ENCODE peak calls at places on chromosomes 1 and 21, in eight cellular contexts. Y is GM13977; T is cerebellar cortex; M is foreskin fibroblast; G is activated CD8-positive, alpha-beta memory T cell treated with anti-CD3 and anti-CD28 coated beads for 24 hours; Q is DMS153; C is activated CD4-positive, alpha-beta T cell treated with anti-CD3 and anti-CD28 coated beads, Interleukin-2, amount 50 U/mL, for 4 hours; P is AG08395. O is an unnamed sample.

GRCh38 chr1:32001863-32002262 is 11.8 kb upstream of the KHDRBS1 start:
- DNase-seq in Y (no peak), T (no peak), M (no peak), G (no peak), Q (no peak), C (no peak), P (no peak), O (no peak)

GRCh38 chr1:16012590-16013219 is 5.1 kb downstream of the HSPB7 start:
- DNase-seq in Y (peak; percentile 79), T (peak; percentile 39), M (no peak), G (peak; percentile 75), Q (no peak), C (peak; percentile 16), P (peak; percentile 61), O (peak; percentile 48)

GRCh38 chr1:208086116-208086515 is 158.1 kb downstream of the PLXNA2 start:
- DNase-seq in Y (no peak), T (no peak), M (no peak), G (no peak), Q (no peak), C (no peak), P (peak; percentile 24), O (peak; percentile 9)

GRCh38 chr1:241706967-241707366 is 54.9 kb downstream of the WDR64 start:
- DNase-seq in Y (no peak), T (no peak), M (peak; percentile 68), G (no peak), Q (no peak), C (no peak), P (peak; percentile 55), O (peak; percentile 52)

GRCh38 chr1:36553591-36554417 is 71.1 kb upstream of the CSF3R start:
- DNase-seq in Y (peak; percentile 77), T (peak; percentile 66), M (peak; percentile 18), G (peak; percentile 83), Q (peak; percentile 77), C (peak; percentile 60), P (peak; percentile 48), O (peak; percentile 65)

GRCh38 chr1:21942464-21942863 is 5.4 kb upstream of the HSPG2 start:
- DNase-seq in Y (no peak), T (no peak), M (no peak), G (no peak), Q (no peak), C (no peak), P (no peak), O (no peak)

GRCh38 chr1:64513557-64513956 is 43.6 kb downstream of the CACHD1 start:
- DNase-seq in Y (no peak), T (no peak), M (no peak), G (no peak), Q (no peak), C (no peak), P (no peak), O (no peak)

GRCh38 chr21:36125513-36126121 is 9.3 kb upstream of the CBR3 start:
- DNase-seq in Y (peak; percentile 66), T (peak; percentile 72), M (no peak), G (peak; percentile 74), Q (peak; percentile 43), C (peak; percentile 52), P (peak; percentile 58), O (peak; percentile 54)

GRCh38 chr1:193417945-193418744 is 231.7 kb upstream of the B3GALT2 start:
- DNase-seq in Y (no peak), T (no peak), M (peak; percentile 6), G (no peak), Q (no peak), C (no peak), P (peak; percentile 32), O (peak; percentile 60)

GRCh38 chr1:152013664-152014237 is 20.1 kb upstream of the S100A10 start:
- DNase-seq in Y (no peak), T (peak; percentile 35), M (no peak), G (no peak), Q (no peak), C (no peak), P (peak; percentile 56), O (peak; percentile 61)

GRCh38 chr1:88327391-88328267 is 356.4 kb upstream of the PKN2 start:
- DNase-seq in Y (no peak), T (no peak), M (peak; percentile 73), G (no peak), Q (peak; percentile 65), C (no peak), P (peak; percentile 89), O (peak; percentile 60)

GRCh38 chr1:100896481-100896982 is 642 bp downstream of the SLC30A7 start:
- DNase-seq in Y (peak; percentile 70), T (peak; percentile 48), M (peak; percentile 24), G (peak; percentile 77), Q (peak; percentile 8), C (peak; percentile 57), P (peak; percentile 48), O (peak; percentile 61)

GRCh38 chr1:42146127-42146915 is 6.9 kb upstream of the GUCA2B start:
- DNase-seq in Y (no peak), T (no peak), M (peak; percentile 9), G (no peak), Q (no peak), C (no peak), P (no peak), O (no peak)

GRCh38 chr1:152170287-152170933 is 11.4 kb upstream of the RPTN start:
- DNase-seq in Y (no peak), T (no peak), M (no peak), G (no peak), Q (no peak), C (no peak), P (no peak), O (no peak)

GRCh38 chr1:244445320-244446181 is 6.2 kb downstream of the ADSS2 start:
- DNase-seq in Y (no peak), T (no peak), M (peak; percentile 30), G (no peak), Q (no peak), C (no peak), P (peak; percentile 25), O (no peak)

GRCh38 chr1:187197685-187198084 is 368.9 kb downstream of the PLA2G4A start:
- DNase-seq in Y (no peak), T (no peak), M (no peak), G (no peak), Q (no peak), C (no peak), P (no peak), O (no peak)

GRCh38 chr1:241518447-241519307 is 878 bp downstream of the FH start:
- DNase-seq in Y (peak; percentile 5), T (peak; percentile 23), M (no peak), G (no peak), Q (no peak), C (no peak), P (peak; percentile 5), O (peak; percentile 25)

GRCh38 chr1:229624906-229625871 is 733 bp downstream of the TAF5L start:
- DNase-seq in Y (peak; percentile 90), T (peak; percentile 33), M (peak; percentile 45), G (peak; percentile 86), Q (no peak), C (peak; percentile 54), P (peak; percentile 67), O (peak; percentile 58)

GRCh38 chr21:44285547-44285992 is at the start of gene AIRE:
- DNase-seq in Y (no peak), T (no peak), M (no peak), G (no peak), Q (no peak), C (no peak), P (peak; percentile 72), O (peak; percentile 20)